ENCODE peak calls at places on chromosomes 13 and 19, in ten cellular contexts. V is A549, C is IMR-90, R is Caco-2, N is GM12865, E is testis, P is right lobe of liver, Q is choroid plexus epithelial cell, W is endodermal cell, H is kidney. O is an unnamed sample.

GRCh38 chr19:41535029-41535622 is 40.8 kb upstream of the CEACAM21 start:
- DNase-seq in V (no peak), C (no peak), R (no peak), N (peak), E (no peak), P (no peak), Q (no peak), W (no peak), H (no peak), O (peak)

GRCh38 chr19:57227461-57227860 is 3.4 kb upstream of the AURKC start:
- DNase-seq in V (no peak), C (no peak), R (no peak), N (no peak), E (no peak), P (no peak), Q (no peak), W (peak), H (no peak), O (no peak)

GRCh38 chr13:29568731-29569130 is 26.8 kb downstream of the SLC7A1 start:
- DNase-seq in V (no peak), C (no peak), R (no peak), N (no peak), E (no peak), P (no peak), Q (no peak), W (peak), H (no peak), O (peak)

GRCh38 chr13:38382946-38383345 is 33.3 kb downstream of the UFM1 start:
- DNase-seq in V (no peak), C (no peak), R (no peak), N (no peak), E (no peak), P (no peak), Q (no peak), W (no peak), H (no peak), O (no peak)

GRCh38 chr13:24511019-24511823 is 1.4 kb downstream of the PARP4 start:
- DNase-seq in V (peak), C (peak), R (no peak), N (peak), E (no peak), P (no peak), Q (peak), W (peak), H (no peak), O (peak)

GRCh38 chr13:95530178-95530577 is 22.3 kb upstream of the CLDN10 start:
- DNase-seq in V (peak), C (peak), R (no peak), N (no peak), E (no peak), P (no peak), Q (peak), W (no peak), H (no peak), O (peak)

GRCh38 chr13:86282450-86282849 is 483.2 kb upstream of the SLITRK6 start:
- DNase-seq in V (no peak), C (no peak), R (no peak), N (peak), E (no peak), P (no peak), Q (peak), W (no peak), H (no peak), O (no peak)

GRCh38 chr13:21674271-21675009 is 3.6 kb downstream of the FGF9 start:
- DNase-seq in V (no peak), C (no peak), R (no peak), N (no peak), E (no peak), P (peak), Q (no peak), W (peak), H (peak), O (no peak)

GRCh38 chr13:110869231-110869804 is 45.6 kb downstream of the ANKRD10 start:
- DNase-seq in V (no peak), C (no peak), R (no peak), N (no peak), E (peak), P (no peak), Q (no peak), W (peak), H (peak), O (no peak)

GRCh38 chr13:97112451-97113152 is 109.5 kb upstream of the MBNL2 start:
- DNase-seq in V (no peak), C (peak), R (no peak), N (no peak), E (no peak), P (no peak), Q (peak), W (no peak), H (no peak), O (no peak)

GRCh38 chr19:33392341-33393285 is 19.1 kb downstream of the CEBPG start:
- DNase-seq in V (no peak), C (no peak), R (peak), N (no peak), E (peak), P (peak), Q (no peak), W (no peak), H (peak), O (no peak)

GRCh38 chr13:66264976-66265375 is 965.2 kb downstream of the PCDH9 start:
- DNase-seq in V (no peak), C (peak), R (no peak), N (no peak), E (no peak), P (no peak), Q (peak), W (no peak), H (no peak), O (peak)

GRCh38 chr19:46710687-46711086 is 6.2 kb downstream of the PRKD2 start:
- DNase-seq in V (no peak), C (no peak), R (no peak), N (no peak), E (peak), P (no peak), Q (no peak), W (peak), H (no peak), O (no peak)

GRCh38 chr19:49861127-49861526 is 6.2 kb downstream of the PNKP start:
- DNase-seq in V (peak), C (no peak), R (no peak), N (peak), E (peak), P (peak), Q (no peak), W (peak), H (peak), O (peak)

GRCh38 chr13:109790951-109791605 is 4.7 kb upstream of the IRS2 start:
- DNase-seq in V (peak), C (peak), R (no peak), N (no peak), E (peak), P (peak), Q (peak), W (peak), H (no peak), O (peak)

GRCh38 chr13:26664942-26665341 is 95.6 kb downstream of the GPR12 start:
- DNase-seq in V (no peak), C (no peak), R (no peak), N (no peak), E (no peak), P (no peak), Q (no peak), W (no peak), H (no peak), O (no peak)

GRCh38 chr19:39363909-39364457 is 21.8 kb downstream of the SAMD4B start:
- DNase-seq in V (no peak), C (peak), R (no peak), N (no peak), E (peak), P (no peak), Q (peak), W (no peak), H (peak), O (no peak)

GRCh38 chr13:109156181-109156935 is 526.9 kb downstream of the MYO16 start:
- DNase-seq in V (peak), C (peak), R (no peak), N (no peak), E (no peak), P (no peak), Q (peak), W (no peak), H (no peak), O (peak)

GRCh38 chr13:31945202-31945978 is 86.2 kb upstream of the FRY start:
- DNase-seq in V (peak), C (peak), R (no peak), N (no peak), E (peak), P (peak), Q (peak), W (peak), H (peak), O (peak)

GRCh38 chr13:32262165-32262564 is 53.0 kb downstream of the ZAR1L start:
- DNase-seq in V (no peak), C (peak), R (no peak), N (no peak), E (no peak), P (no peak), Q (no peak), W (no peak), H (no peak), O (no peak)

GRCh38 chr13:110722971-110723370 is 9.5 kb downstream of the ING1 start:
- DNase-seq in V (no peak), C (no peak), R (no peak), N (no peak), E (no peak), P (no peak), Q (no peak), W (no peak), H (no peak), O (peak)

GRCh38 chr13:79589605-79590511 is 108.9 kb downstream of the NDFIP2 start:
- DNase-seq in V (no peak), C (no peak), R (no peak), N (peak), E (peak), P (no peak), Q (no peak), W (no peak), H (no peak), O (peak)

GRCh38 chr19:8575467-8575997 is 1.7 kb downstream of the MYO1F start:
- DNase-seq in V (peak), C (peak), R (no peak), N (no peak), E (no peak), P (no peak), Q (peak), W (peak), H (no peak), O (no peak)

GRCh38 chr13:27665333-27665732 is 43.6 kb downstream of the POLR1D start:
- DNase-seq in V (peak), C (peak), R (no peak), N (no peak), E (no peak), P (no peak), Q (peak), W (no peak), H (no peak), O (peak)

GRCh38 chr13:31073859-31074718 is 87.6 kb downstream of the HSPH1 start:
- DNase-seq in V (no peak), C (peak), R (no peak), N (peak), E (no peak), P (no peak), Q (peak), W (no peak), H (no peak), O (peak)

GRCh38 chr19:37907735-37908066 is 693 bp downstream of the SIPA1L3 start:
- DNase-seq in V (no peak), C (no peak), R (no peak), N (no peak), E (no peak), P (no peak), Q (no peak), W (no peak), H (no peak), O (no peak)

GRCh38 chr19:37906868-37907734 is at the start of gene SIPA1L3:
- DNase-seq in V (peak), C (peak), R (peak), N (peak), E (peak), P (peak), Q (peak), W (peak), H (peak), O (peak)

GRCh38 chr19:37909661-37910199 is 2.7 kb downstream of the SIPA1L3 start:
- DNase-seq in V (no peak), C (no peak), R (no peak), N (no peak), E (no peak), P (no peak), Q (no peak), W (no peak), H (no peak), O (no peak)

GRCh38 chr19:37903096-37903495 is 3.3 kb downstream of the WDR87 start:
- DNase-seq in V (no peak), C (no peak), R (peak), N (no peak), E (no peak), P (no peak), Q (no peak), W (no peak), H (peak), O (no peak)

GRCh38 chr19:37905936-37906867 is at the start of gene WDR87:
- DNase-seq in V (peak), C (no peak), R (peak), N (peak), E (no peak), P (peak), Q (peak), W (peak), H (peak), O (peak)
- TF ChIP-seq CTCF in V (peak), C (no peak), R (no peak), N (no peak), E (no peak), P (no peak), Q (peak), W (peak), H (no peak), O (peak)

DNA sequence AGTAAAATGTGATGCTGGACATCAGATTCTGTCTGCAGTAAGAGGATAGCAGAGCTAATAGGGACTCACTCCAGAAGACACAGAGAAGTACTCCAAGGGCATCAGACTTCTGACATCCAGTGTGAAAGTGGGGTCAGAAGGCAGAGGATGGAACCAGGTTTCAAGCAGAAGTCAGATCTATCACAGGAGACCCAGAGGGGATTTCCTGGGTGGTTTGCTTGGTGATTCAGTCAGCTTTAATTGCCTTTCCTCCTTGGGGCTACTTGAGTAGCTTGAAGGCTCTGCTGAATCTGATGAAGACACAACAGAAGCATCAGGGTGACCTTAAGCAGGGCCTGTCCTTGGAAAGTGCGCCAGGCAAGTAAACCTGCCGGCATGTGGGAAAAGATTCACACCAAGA is 300.6 kb downstream of the COG6 start:
- DNase-seq in V (no peak), C (no peak), R (no peak), N (peak), E (no peak), P (no peak), Q (no peak), W (no peak), H (no peak), O (peak)
- H3K4me3 ChIP-seq in V (no peak), C (no peak), R (no peak), N (no peak), E (no peak), P (no peak), Q (no peak), W (no peak), H (no peak), O (no peak)

DNA sequence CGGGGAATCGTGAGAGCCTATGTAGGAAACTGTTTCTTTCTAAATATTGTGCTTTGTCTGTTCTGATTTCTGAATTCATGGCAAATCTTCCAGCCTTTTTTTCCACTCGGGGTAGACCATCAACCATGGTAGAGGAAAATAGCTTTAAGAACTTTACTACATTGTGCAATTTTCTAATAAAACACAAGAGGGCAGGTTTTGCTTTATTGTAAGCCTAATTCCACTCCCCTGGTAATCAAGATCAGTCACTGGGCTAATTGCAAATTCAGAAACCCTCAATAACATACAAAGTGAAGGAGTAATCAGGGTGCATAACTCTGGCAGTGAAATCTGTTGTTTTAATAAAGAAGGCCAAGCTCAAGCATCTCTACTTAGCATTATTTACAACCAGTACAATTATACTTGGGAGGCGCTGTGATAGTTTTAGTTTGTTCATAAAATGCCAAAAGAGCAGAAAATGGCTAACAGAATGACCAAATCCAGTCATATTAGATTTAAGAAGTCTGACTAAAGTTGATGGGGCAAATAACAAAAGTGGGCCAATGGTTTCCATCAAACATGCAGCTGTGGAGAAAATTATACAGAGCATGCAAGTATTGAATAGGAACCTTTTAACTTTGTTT is 43.8 kb downstream of the DCT start:
- DNase-seq in V (peak), C (peak), R (no peak), N (peak), E (no peak), P (no peak), Q (peak), W (no peak), H (no peak), O (peak)
- TF ChIP-seq CTCF in V (peak), C (peak), R (peak), N (peak), E (peak), P (peak), Q (peak), W (peak), H (peak), O (peak)

GRCh38 chr19:1725100-1726064 is 27.9 kb upstream of the ONECUT3 start:
- DNase-seq in V (no peak), C (peak), R (peak), N (no peak), E (peak), P (peak), Q (peak), W (peak), H (no peak), O (peak)
- H3K4me3 ChIP-seq in V (peak), C (peak), R (peak), N (no peak), E (peak), P (peak), Q (peak), W (peak), H (no peak), O (peak)

DNA sequence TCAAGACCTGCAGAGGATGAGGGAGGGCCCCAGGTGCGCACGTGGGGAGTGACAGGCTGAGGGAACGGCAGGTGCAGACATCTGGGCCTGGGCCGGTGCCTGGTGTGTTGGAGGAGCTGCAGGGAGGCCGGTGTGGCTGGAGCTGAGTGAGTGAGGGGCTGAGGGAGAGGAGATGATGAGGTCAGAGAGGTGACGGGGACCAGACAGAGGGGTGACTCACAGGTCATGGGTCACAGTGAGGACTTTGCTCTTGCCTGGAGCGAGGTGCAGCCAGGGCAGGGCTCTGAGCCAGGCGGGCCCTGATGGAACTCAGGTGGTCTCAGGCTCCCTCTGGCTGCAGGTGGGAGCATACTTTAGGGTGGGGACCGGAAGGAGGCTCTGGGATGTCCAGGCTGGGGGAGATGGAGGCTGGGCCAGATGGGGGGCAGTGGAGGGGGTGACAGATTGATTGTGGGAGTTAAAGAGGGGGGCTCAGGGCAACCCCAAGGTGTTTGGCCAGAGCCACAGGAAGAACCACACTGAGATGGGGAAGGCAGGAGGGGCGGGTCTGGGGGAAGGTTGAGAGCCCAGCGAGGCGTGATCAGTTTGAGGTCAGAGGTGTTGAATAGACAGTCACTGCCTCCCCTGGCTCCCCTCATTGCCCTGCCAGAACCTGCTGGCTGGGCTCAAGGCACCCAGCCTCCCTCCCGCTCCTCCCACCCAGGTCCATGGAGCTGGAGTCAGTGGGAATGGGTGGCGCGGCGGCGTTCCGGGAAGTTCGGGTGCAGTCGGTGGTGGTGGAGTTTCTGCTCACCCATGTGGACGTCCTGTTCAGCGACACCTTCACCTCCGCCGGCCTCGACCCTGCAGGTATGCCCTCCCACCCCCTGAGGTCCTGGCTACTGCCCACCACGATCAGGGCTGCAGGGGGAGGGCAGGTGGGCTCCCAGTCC is 8.4 kb downstream of the ARHGAP33 start:
- DNase-seq in V (no peak), C (no peak), R (no peak), N (no peak), E (no peak), P (no peak), Q (no peak), W (peak), H (no peak), O (no peak)
- TF ChIP-seq CTCF in V (no peak), C (no peak), R (no peak), N (no peak), E (no peak), P (no peak), Q (no peak), W (peak), H (no peak), O (no peak)

DNA sequence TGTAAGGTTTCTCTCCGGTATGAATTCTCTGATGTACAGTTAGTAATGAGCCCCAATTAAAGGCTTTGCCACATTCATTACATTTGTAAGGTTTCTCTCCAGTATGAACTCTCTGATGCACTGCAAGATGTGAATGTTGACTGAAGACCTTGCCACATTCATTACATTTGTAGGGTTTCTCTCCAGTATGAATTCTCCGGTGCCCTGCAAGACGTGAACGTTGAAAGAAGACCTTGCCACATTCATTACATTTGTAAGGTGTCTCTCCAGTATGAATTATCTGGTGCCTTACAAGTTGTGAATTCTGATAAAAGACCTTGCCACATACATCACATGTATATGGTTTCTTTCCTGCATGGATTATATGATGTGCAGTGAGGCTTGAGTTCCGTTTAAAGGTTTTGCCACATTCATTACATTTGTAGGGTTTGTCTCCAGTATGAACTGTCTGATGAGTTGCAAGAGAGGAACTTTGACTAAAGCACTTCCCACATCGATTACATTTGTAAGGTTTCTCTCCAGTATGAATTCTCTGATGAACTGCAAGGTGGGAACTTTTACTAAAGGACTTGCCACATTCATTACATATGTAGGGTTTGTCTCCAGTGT is 17.7 kb upstream of the ZNF432 start:
- DNase-seq in V (no peak), C (no peak), R (no peak), N (no peak), E (no peak), P (no peak), Q (no peak), W (no peak), H (no peak), O (no peak)
- H3K4me3 ChIP-seq in V (no peak), C (no peak), R (no peak), N (no peak), E (no peak), P (no peak), Q (no peak), W (peak), H (peak), O (no peak)

GRCh38 chr19:459724-460511 is 915 bp downstream of the SHC2 start:
- DNase-seq in V (peak), C (peak), R (peak), N (no peak), E (peak), P (peak), Q (peak), W (peak), H (peak), O (no peak)
- TF ChIP-seq CTCF in V (no peak), C (no peak), R (no peak), N (no peak), E (no peak), P (no peak), Q (no peak), W (no peak), H (no peak), O (peak)

O was measured in epithelial cell of esophagus.